ENCODE peak calls at places on chromosomes 4 and X, in seven cellular contexts. C is suprapubic skin, F is heart left ventricle, I is uterus, J is H1, L is lower leg skin, Q is prostate gland. K is an unnamed sample.

GRCh38 chr4:128225148-128225547 is 62.5 kb downstream of the PGRMC2 start:
- DNase-seq in C (no peak), F (no peak), I (no peak), J (no peak), L (no peak), Q (no peak), K (no peak)

GRCh38 chrX:46840946-46841740 is 4.3 kb downstream of the RP2 start:
- DNase-seq in C (no peak), F (no peak), I (no peak), J (no peak), L (no peak), Q (no peak), K (no peak)

GRCh38 chr4:92641409-92641808 is 337.6 kb downstream of the GRID2 start:
- DNase-seq in C (no peak), F (no peak), I (no peak), J (no peak), L (no peak), Q (no peak), K (no peak)

GRCh38 chrX:17629519-17629918 is 107.8 kb upstream of the SCML1 start:
- DNase-seq in C (no peak), F (no peak), I (no peak), J (no peak), L (no peak), Q (peak), K (no peak)

GRCh38 chr4:82721819-82722423 is 76.7 kb downstream of the SCD5 start:
- DNase-seq in C (no peak), F (peak), I (no peak), J (no peak), L (no peak), Q (peak), K (no peak)

GRCh38 chrX:267771-268261 is 13.4 kb upstream of the PLCXD1 start:
- DNase-seq in C (no peak), F (peak), I (peak), J (no peak), L (peak), Q (peak), K (no peak)

GRCh38 chr4:58587856-58588255 is 1477.7 kb upstream of the IGFBP7 start:
- DNase-seq in C (no peak), F (no peak), I (no peak), J (no peak), L (no peak), Q (no peak), K (no peak)

GRCh38 chr4:5908836-5909235 is 15.9 kb upstream of the CRMP1 start:
- DNase-seq in C (no peak), F (no peak), I (no peak), J (no peak), L (no peak), Q (no peak), K (no peak)

GRCh38 chr4:86935833-86936721 is 1.3 kb downstream of the AFF1 start:
- DNase-seq in C (peak), F (peak), I (peak), J (peak), L (peak), Q (peak), K (no peak)

GRCh38 chrX:39766085-39766726 is 331.6 kb downstream of the BCOR start:
- DNase-seq in C (no peak), F (no peak), I (no peak), J (no peak), L (no peak), Q (no peak), K (no peak)

GRCh38 chrX:68939868-68940267 is 111.0 kb downstream of the EFNB1 start:
- DNase-seq in C (no peak), F (no peak), I (no peak), J (no peak), L (no peak), Q (no peak), K (no peak)

GRCh38 chr4:174284181-174284886 is 623 bp downstream of the CEP44 start:
- DNase-seq in C (no peak), F (no peak), I (no peak), J (no peak), L (no peak), Q (no peak), K (no peak)

GRCh38 chrX:34437586-34437985 is 219.5 kb downstream of the TMEM47 start:
- DNase-seq in C (no peak), F (peak), I (peak), J (no peak), L (no peak), Q (no peak), K (no peak)

GRCh38 chr4:187422655-187423054 is 572.9 kb upstream of the ZFP42 start:
- DNase-seq in C (no peak), F (no peak), I (no peak), J (no peak), L (no peak), Q (no peak), K (no peak)

GRCh38 chrX:70313503-70313902 is 23.6 kb downstream of the KIF4A start:
- DNase-seq in C (no peak), F (no peak), I (no peak), J (no peak), L (no peak), Q (no peak), K (no peak)

GRCh38 chr4:8580321-8581093 is at the start of gene GPR78:
- DNase-seq in C (no peak), F (peak), I (peak), J (peak), L (no peak), Q (no peak), K (no peak)

GRCh38 chrX:100449696-100450606 is 39.9 kb upstream of the PCDH19 start:
- DNase-seq in C (peak), F (peak), I (peak), J (no peak), L (peak), Q (no peak), K (no peak)

GRCh38 chr4:10590896-10591295 is 93.7 kb downstream of the CLNK start:
- DNase-seq in C (no peak), F (no peak), I (no peak), J (no peak), L (no peak), Q (no peak), K (no peak)

GRCh38 chrX:43679778-43680177 is 23.7 kb downstream of the MAOA start:
- DNase-seq in C (no peak), F (no peak), I (no peak), J (no peak), L (no peak), Q (no peak), K (no peak)

GRCh38 chr4:182141046-182141445 is 102.2 kb upstream of the TENM3 start:
- DNase-seq in C (no peak), F (no peak), I (no peak), J (peak), L (no peak), Q (no peak), K (no peak)

GRCh38 chr4:13455411-13455810 is 28.7 kb downstream of the RAB28 start:
- DNase-seq in C (no peak), F (no peak), I (no peak), J (no peak), L (no peak), Q (no peak), K (no peak)

GRCh38 chr4:2462992-2463762 is 5.7 kb upstream of the RNF4 start:
- DNase-seq in C (no peak), F (no peak), I (no peak), J (no peak), L (no peak), Q (no peak), K (no peak)

GRCh38 chrX:150693782-150694574 is 782 bp downstream of the MTMR1 start:
- DNase-seq in C (no peak), F (peak), I (no peak), J (peak), L (peak), Q (peak), K (no peak)

GRCh38 chrX:150692296-150692695 is 900 bp upstream of the MTMR1 start:
- DNase-seq in C (no peak), F (no peak), I (no peak), J (no peak), L (no peak), Q (no peak), K (no peak)

GRCh38 chrX:150694738-150695410 is 1.7 kb downstream of the MTMR1 start:
- DNase-seq in C (no peak), F (no peak), I (no peak), J (no peak), L (no peak), Q (no peak), K (no peak)

GRCh38 chrX:150690126-150690525 is 3.1 kb upstream of the MTMR1 start:
- DNase-seq in C (no peak), F (no peak), I (no peak), J (no peak), L (no peak), Q (no peak), K (no peak)

GRCh38 chrX:150692837-150693781 is at the start of gene MTMR1:
- DNase-seq in C (no peak), F (peak), I (no peak), J (no peak), L (no peak), Q (peak), K (no peak)
- TF ChIP-seq POLR2A in C (no peak), F (no peak), I (peak), J (no peak), L (no peak), Q (no peak), K (no peak)

GRCh38 chrX:93422693-93423092 is 250.7 kb downstream of the NAP1L3 start:
- DNase-seq in C (no peak), F (no peak), I (no peak), J (no peak), L (no peak), Q (no peak), K (no peak)

GRCh38 chrX:93428497-93428896 is 244.9 kb downstream of the NAP1L3 start:
- DNase-seq in C (no peak), F (no peak), I (no peak), J (no peak), L (no peak), Q (no peak), K (no peak)
- H3K4me3 ChIP-seq in C (no peak), F (no peak), I (no peak), J (no peak), L (no peak), Q (no peak), K (no peak)

DNA sequence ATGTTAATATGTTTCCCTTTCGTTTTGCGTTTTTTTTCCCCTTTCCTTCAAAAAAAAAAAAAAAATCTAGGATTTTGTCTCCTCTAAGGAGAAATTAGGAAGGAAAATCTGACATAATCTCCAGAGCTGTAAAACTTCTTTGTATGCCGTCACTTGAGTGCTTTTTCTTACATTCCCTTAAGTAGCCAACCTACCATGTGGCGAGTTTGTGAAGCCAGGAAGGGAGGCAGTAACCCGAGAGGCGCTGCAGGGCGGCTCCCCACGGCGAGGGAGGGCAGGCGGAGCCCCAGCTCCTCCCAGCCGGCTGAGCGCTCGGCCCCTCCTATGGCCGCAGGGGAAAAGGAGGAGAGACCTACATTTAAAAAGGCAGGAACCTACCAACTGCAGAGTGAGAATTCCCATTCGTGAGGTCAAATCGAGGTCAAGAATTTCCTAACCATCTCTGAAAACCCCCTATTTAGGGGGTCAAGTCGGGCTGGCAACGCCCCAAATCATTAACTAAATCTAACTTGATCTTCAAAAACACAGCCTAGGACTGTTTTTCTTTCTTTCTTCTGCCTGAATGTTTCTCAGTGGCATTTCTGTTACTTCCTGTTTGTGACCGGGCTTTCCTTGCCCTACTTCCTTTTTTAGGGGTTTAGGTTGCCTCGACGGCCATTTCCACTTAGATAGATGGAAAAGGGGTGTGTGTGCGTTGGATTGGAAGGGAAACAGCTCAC is 345.1 kb upstream of the KLF3 start:
- DNase-seq in C (peak), F (peak), I (peak), J (peak), L (peak), Q (peak), K (peak)
- TF ChIP-seq POLR2A in C (no peak), F (no peak), I (no peak), J (no peak), L (no peak), Q (peak), K (no peak)

GRCh38 chr4:16715482-16715881 is 183.0 kb downstream of the LDB2 start:
- DNase-seq in C (no peak), F (no peak), I (no peak), J (no peak), L (no peak), Q (no peak), K (no peak)

GRCh38 chr4:16721618-16722291 is 176.7 kb downstream of the LDB2 start:
- DNase-seq in C (no peak), F (no peak), I (no peak), J (no peak), L (no peak), Q (no peak), K (no peak)

GRCh38 chr4:16714191-16714590 is 184.3 kb downstream of the LDB2 start:
- DNase-seq in C (no peak), F (no peak), I (no peak), J (no peak), L (no peak), Q (no peak), K (no peak)

GRCh38 chr4:16713271-16713670 is 185.2 kb downstream of the LDB2 start:
- DNase-seq in C (no peak), F (no peak), I (no peak), J (no peak), L (no peak), Q (no peak), K (no peak)

GRCh38 chr4:16717266-16717970 is 181.0 kb downstream of the LDB2 start:
- DNase-seq in C (no peak), F (no peak), I (no peak), J (no peak), L (no peak), Q (no peak), K (no peak)
- H3K4me3 ChIP-seq in C (no peak), F (no peak), I (no peak), J (no peak), L (no peak), Q (no peak), K (no peak)

GRCh38 chr4:41361831-41362646 is 105.3 kb downstream of the UCHL1 start:
- DNase-seq in C (no peak), F (no peak), I (no peak), J (no peak), L (no peak), Q (no peak), K (no peak)

GRCh38 chr4:41359069-41359769 is 102.5 kb downstream of the UCHL1 start:
- DNase-seq in C (no peak), F (no peak), I (no peak), J (peak), L (no peak), Q (no peak), K (no peak)

GRCh38 chr4:41359836-41360213 is 103.1 kb downstream of the UCHL1 start:
- DNase-seq in C (no peak), F (no peak), I (no peak), J (no peak), L (no peak), Q (no peak), K (no peak)

GRCh38 chr4:41360911-41361830 is 104.4 kb downstream of the UCHL1 start:
- DNase-seq in C (peak), F (peak), I (no peak), J (peak), L (peak), Q (peak), K (no peak)

GRCh38 chr4:41360214-41360910 is 103.6 kb downstream of the UCHL1 start:
- DNase-seq in C (peak), F (peak), I (no peak), J (peak), L (no peak), Q (peak), K (no peak)
- TF ChIP-seq POLR2A in C (no peak), F (peak), I (peak), J (no peak), L (no peak), Q (no peak), K (no peak)

K was measured in esophagus squamous epithelium.